ENCODE peak calls at places on chromosomes 12 and 14, in ten cellular contexts. One of them, this sample, is unnamed.

GRCh38 chr12:99824900-99825562 is 159.7 kb downstream of the ANKS1B start:
- DNase-seq in AG10803: no peak
- DNase-seq in Peyer's patch: no peak
- DNase-seq in transverse colon: no peak
- DNase-seq in coronary artery: no peak
- DNase-seq in AG04450: no peak
- DNase-seq in CD8-positive, alpha-beta memory T cell: no peak
- DNase-seq in kidney epithelial cell: no peak
- DNase-seq in effector memory CD4-positive, alpha-beta T cell: no peak
- DNase-seq in right cardiac atrium: no peak
- DNase-seq in this sample: no peak

GRCh38 chr12:18723752-18724151 is 14.1 kb downstream of the PLCZ1 start:
- DNase-seq in right cardiac atrium: no peak
- DNase-seq in transverse colon: no peak
- DNase-seq in effector memory CD4-positive, alpha-beta T cell: no peak
- DNase-seq in AG10803: peak
- DNase-seq in AG04450: peak
- DNase-seq in coronary artery: no peak
- DNase-seq in kidney epithelial cell: peak
- DNase-seq in Peyer's patch: no peak
- DNase-seq in CD8-positive, alpha-beta memory T cell: no peak
- DNase-seq in this sample: no peak

GRCh38 chr14:64303471-64303917 is 9.3 kb upstream of the ESR2 start:
- DNase-seq in coronary artery: no peak
- DNase-seq in AG10803: peak
- DNase-seq in AG04450: no peak
- DNase-seq in transverse colon: no peak
- DNase-seq in right cardiac atrium: no peak
- DNase-seq in effector memory CD4-positive, alpha-beta T cell: no peak
- DNase-seq in CD8-positive, alpha-beta memory T cell: no peak
- DNase-seq in kidney epithelial cell: no peak
- DNase-seq in Peyer's patch: no peak
- DNase-seq in this sample: peak

GRCh38 chr14:76844223-76844622 is 18.0 kb downstream of the LRRC74A start:
- DNase-seq in Peyer's patch: no peak
- DNase-seq in effector memory CD4-positive, alpha-beta T cell: peak
- DNase-seq in AG10803: peak
- DNase-seq in coronary artery: no peak
- DNase-seq in kidney epithelial cell: no peak
- DNase-seq in AG04450: no peak
- DNase-seq in transverse colon: peak
- DNase-seq in right cardiac atrium: peak
- DNase-seq in CD8-positive, alpha-beta memory T cell: peak
- DNase-seq in this sample: peak

GRCh38 chr12:4562034-4562657 is at the start of gene DYRK4:
- DNase-seq in right cardiac atrium: peak
- DNase-seq in kidney epithelial cell: peak
- DNase-seq in effector memory CD4-positive, alpha-beta T cell: no peak
- DNase-seq in CD8-positive, alpha-beta memory T cell: no peak
- DNase-seq in AG10803: peak
- DNase-seq in coronary artery: no peak
- DNase-seq in AG04450: peak
- DNase-seq in transverse colon: peak
- DNase-seq in Peyer's patch: peak
- DNase-seq in this sample: no peak

GRCh38 chr14:91241848-91242247 is 2.7 kb downstream of the GPR68 start:
- DNase-seq in transverse colon: no peak
- DNase-seq in effector memory CD4-positive, alpha-beta T cell: no peak
- DNase-seq in coronary artery: no peak
- DNase-seq in AG10803: no peak
- DNase-seq in AG04450: no peak
- DNase-seq in Peyer's patch: no peak
- DNase-seq in CD8-positive, alpha-beta memory T cell: peak
- DNase-seq in kidney epithelial cell: no peak
- DNase-seq in right cardiac atrium: no peak
- DNase-seq in this sample: no peak

GRCh38 chr12:7079826-7080125 is 12.5 kb downstream of the C1R start:
- DNase-seq in right cardiac atrium: no peak
- DNase-seq in AG10803: peak
- DNase-seq in Peyer's patch: no peak
- DNase-seq in AG04450: peak
- DNase-seq in CD8-positive, alpha-beta memory T cell: no peak
- DNase-seq in coronary artery: no peak
- DNase-seq in kidney epithelial cell: peak
- DNase-seq in transverse colon: no peak
- DNase-seq in effector memory CD4-positive, alpha-beta T cell: no peak
- DNase-seq in this sample: no peak

GRCh38 chr14:58362798-58363412 is 32.8 kb upstream of the TOMM20L start:
- DNase-seq in transverse colon: no peak
- DNase-seq in AG04450: no peak
- DNase-seq in right cardiac atrium: no peak
- DNase-seq in coronary artery: no peak
- DNase-seq in CD8-positive, alpha-beta memory T cell: no peak
- DNase-seq in effector memory CD4-positive, alpha-beta T cell: no peak
- DNase-seq in Peyer's patch: no peak
- DNase-seq in AG10803: peak
- DNase-seq in kidney epithelial cell: peak
- DNase-seq in this sample: peak

DNA sequence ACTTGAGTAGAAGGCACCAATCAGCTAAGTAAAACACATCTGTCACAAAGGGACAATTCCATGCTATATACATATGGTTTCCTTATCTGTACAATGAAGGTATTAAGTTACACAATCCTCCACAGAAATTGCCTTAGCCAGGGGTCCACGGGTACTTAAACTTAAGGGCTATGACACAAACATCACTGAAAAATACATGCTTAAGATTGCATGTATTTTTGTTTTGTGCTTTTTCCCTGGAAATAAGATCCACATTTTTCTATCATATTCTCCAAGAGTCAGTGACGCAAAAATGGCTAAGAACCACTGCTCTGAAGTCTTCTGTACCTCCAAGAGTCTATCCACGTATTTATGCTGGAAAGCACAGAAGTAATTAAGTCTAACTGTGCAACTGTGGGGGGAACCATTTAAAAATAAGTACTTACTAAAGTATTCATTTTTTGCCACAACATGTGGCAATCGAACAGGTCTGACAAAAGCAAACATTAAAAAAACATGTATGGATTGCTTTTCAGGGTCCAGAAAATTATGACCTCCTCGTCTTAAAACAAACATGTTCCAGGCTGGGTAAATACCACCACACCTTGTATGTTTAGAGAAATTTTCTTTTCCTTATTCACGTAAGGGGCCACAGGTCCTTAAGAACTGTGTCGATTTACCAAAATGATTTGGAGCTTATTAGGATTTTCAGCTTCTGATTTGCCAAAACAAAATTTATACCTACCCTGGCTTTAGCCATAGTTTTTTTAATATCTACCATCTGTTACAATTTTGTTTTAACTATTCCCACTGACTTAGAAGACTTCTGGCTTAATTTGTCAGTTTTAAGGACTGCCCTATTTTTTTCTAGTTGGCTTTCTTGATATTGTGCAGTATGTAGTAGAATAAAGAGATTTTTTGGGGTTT is 2.8 kb downstream of the SLC38A2 start:
- DNase-seq in AG10803: no peak
- DNase-seq in AG04450: no peak
- DNase-seq in effector memory CD4-positive, alpha-beta T cell: no peak
- DNase-seq in CD8-positive, alpha-beta memory T cell: no peak
- DNase-seq in kidney epithelial cell: no peak
- DNase-seq in coronary artery: no peak
- DNase-seq in right cardiac atrium: no peak
- DNase-seq in Peyer's patch: no peak
- DNase-seq in transverse colon: no peak
- DNase-seq in this sample: no peak
- H3K4me3 ChIP-seq in AG10803: peak
- H3K4me3 ChIP-seq in AG04450: peak
- H3K4me3 ChIP-seq in effector memory CD4-positive, alpha-beta T cell: peak
- H3K4me3 ChIP-seq in CD8-positive, alpha-beta memory T cell: peak
- H3K4me3 ChIP-seq in kidney epithelial cell: peak
- H3K4me3 ChIP-seq in coronary artery: peak
- H3K4me3 ChIP-seq in right cardiac atrium: peak
- H3K4me3 ChIP-seq in Peyer's patch: peak
- H3K4me3 ChIP-seq in transverse colon: peak
- H3K4me3 ChIP-seq in this sample: peak

GRCh38 chr12:106582264-106582591 is 576 bp upstream of the RFX4 start:
- DNase-seq in Peyer's patch: no peak
- DNase-seq in AG10803: no peak
- DNase-seq in AG04450: no peak
- DNase-seq in CD8-positive, alpha-beta memory T cell: no peak
- DNase-seq in right cardiac atrium: no peak
- DNase-seq in effector memory CD4-positive, alpha-beta T cell: no peak
- DNase-seq in coronary artery: no peak
- DNase-seq in transverse colon: no peak
- DNase-seq in kidney epithelial cell: no peak
- DNase-seq in this sample: no peak

GRCh38 chr12:106584104-106585064 is 1.6 kb downstream of the RFX4 start:
- DNase-seq in right cardiac atrium: no peak
- DNase-seq in CD8-positive, alpha-beta memory T cell: no peak
- DNase-seq in transverse colon: no peak
- DNase-seq in kidney epithelial cell: no peak
- DNase-seq in Peyer's patch: no peak
- DNase-seq in coronary artery: no peak
- DNase-seq in effector memory CD4-positive, alpha-beta T cell: no peak
- DNase-seq in AG10803: no peak
- DNase-seq in AG04450: no peak
- DNase-seq in this sample: no peak

GRCh38 chr12:106583578-106584103 is 837 bp downstream of the RFX4 start:
- DNase-seq in transverse colon: no peak
- DNase-seq in coronary artery: no peak
- DNase-seq in kidney epithelial cell: no peak
- DNase-seq in Peyer's patch: no peak
- DNase-seq in right cardiac atrium: no peak
- DNase-seq in AG10803: peak
- DNase-seq in AG04450: no peak
- DNase-seq in effector memory CD4-positive, alpha-beta T cell: no peak
- DNase-seq in CD8-positive, alpha-beta memory T cell: no peak
- DNase-seq in this sample: no peak

GRCh38 chr12:106581543-106582263 is 1.1 kb upstream of the RFX4 start:
- DNase-seq in Peyer's patch: no peak
- DNase-seq in right cardiac atrium: peak
- DNase-seq in AG10803: no peak
- DNase-seq in CD8-positive, alpha-beta memory T cell: no peak
- DNase-seq in coronary artery: no peak
- DNase-seq in kidney epithelial cell: no peak
- DNase-seq in transverse colon: no peak
- DNase-seq in AG04450: no peak
- DNase-seq in effector memory CD4-positive, alpha-beta T cell: no peak
- DNase-seq in this sample: no peak

DNA sequence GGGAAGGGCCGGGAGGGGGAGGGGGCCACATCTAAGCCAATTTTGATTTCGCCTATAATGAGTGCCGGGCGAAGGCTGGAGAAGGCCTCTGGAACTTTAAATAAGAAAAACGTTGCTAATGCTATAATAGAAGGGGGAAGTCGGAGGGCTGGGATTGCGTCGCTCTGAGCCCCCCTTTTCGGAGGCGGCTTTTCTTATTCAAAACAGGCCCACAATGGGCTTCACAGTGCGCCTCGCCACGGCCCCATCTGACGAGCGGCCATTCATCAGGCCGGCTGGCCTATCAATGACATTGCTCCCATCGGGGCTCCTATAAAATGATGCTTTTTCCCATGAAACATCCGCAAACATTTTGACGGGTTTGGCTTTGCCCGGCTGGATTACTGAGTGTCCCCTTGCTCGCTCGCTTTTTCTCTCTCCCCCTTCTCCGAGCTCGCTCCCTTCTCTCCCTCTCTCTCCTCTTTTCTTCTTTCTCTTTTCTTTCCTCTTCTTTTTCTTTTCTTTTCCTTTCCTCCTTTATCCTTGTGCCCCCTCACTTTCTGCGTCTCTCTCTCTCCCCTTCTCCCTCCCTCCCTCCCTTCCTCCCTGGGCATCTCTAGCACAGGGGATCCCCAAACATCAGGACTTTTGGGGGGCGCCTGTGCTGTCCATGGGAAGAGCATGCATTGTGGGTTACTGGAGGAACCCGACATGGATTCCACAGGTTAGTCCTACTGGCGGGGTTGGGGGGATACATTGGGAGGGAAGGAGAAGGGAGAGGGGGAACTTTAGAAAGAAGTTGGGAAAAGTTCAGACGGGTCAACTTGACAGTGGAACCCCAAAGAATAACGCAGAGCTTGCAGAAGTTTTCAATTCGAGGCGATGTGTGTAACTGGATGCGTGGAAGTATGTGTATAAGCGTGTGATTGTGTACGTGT is at the start of gene RFX4:
- DNase-seq in coronary artery: no peak
- DNase-seq in Peyer's patch: no peak
- DNase-seq in CD8-positive, alpha-beta memory T cell: no peak
- DNase-seq in right cardiac atrium: no peak
- DNase-seq in transverse colon: no peak
- DNase-seq in effector memory CD4-positive, alpha-beta T cell: no peak
- DNase-seq in AG10803: no peak
- DNase-seq in AG04450: no peak
- DNase-seq in kidney epithelial cell: no peak
- DNase-seq in this sample: no peak
- H3K4me3 ChIP-seq in coronary artery: peak
- H3K4me3 ChIP-seq in Peyer's patch: peak
- H3K4me3 ChIP-seq in CD8-positive, alpha-beta memory T cell: no peak
- H3K4me3 ChIP-seq in right cardiac atrium: peak
- H3K4me3 ChIP-seq in transverse colon: no peak
- H3K4me3 ChIP-seq in effector memory CD4-positive, alpha-beta T cell: peak
- H3K4me3 ChIP-seq in AG10803: peak
- H3K4me3 ChIP-seq in AG04450: peak
- H3K4me3 ChIP-seq in kidney epithelial cell: no peak
- H3K4me3 ChIP-seq in this sample: peak

DNA sequence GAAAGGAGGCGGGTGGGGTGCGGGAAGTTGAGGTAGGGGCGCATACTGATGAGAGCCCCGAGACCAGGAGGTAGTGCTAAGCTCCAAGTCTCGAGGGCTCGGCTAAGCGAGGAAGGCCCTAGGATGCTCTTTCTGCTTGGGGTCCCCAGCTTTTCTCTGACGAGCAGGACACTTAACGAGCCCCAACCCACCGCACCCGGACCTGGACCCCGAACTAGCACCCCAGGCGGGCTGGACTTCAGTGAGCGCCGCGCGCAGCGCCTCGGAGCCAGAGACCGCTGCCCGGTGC is 4.7 kb upstream of the C1QL4 start:
- DNase-seq in right cardiac atrium: peak
- DNase-seq in transverse colon: no peak
- DNase-seq in Peyer's patch: no peak
- DNase-seq in CD8-positive, alpha-beta memory T cell: no peak
- DNase-seq in AG04450: no peak
- DNase-seq in coronary artery: no peak
- DNase-seq in effector memory CD4-positive, alpha-beta T cell: no peak
- DNase-seq in kidney epithelial cell: no peak
- DNase-seq in AG10803: no peak
- DNase-seq in this sample: no peak
- H3K4me3 ChIP-seq in right cardiac atrium: peak
- H3K4me3 ChIP-seq in transverse colon: no peak
- H3K4me3 ChIP-seq in Peyer's patch: peak
- H3K4me3 ChIP-seq in CD8-positive, alpha-beta memory T cell: no peak
- H3K4me3 ChIP-seq in AG04450: no peak
- H3K4me3 ChIP-seq in coronary artery: peak
- H3K4me3 ChIP-seq in effector memory CD4-positive, alpha-beta T cell: no peak
- H3K4me3 ChIP-seq in kidney epithelial cell: no peak
- H3K4me3 ChIP-seq in AG10803: no peak
- H3K4me3 ChIP-seq in this sample: no peak

DNA sequence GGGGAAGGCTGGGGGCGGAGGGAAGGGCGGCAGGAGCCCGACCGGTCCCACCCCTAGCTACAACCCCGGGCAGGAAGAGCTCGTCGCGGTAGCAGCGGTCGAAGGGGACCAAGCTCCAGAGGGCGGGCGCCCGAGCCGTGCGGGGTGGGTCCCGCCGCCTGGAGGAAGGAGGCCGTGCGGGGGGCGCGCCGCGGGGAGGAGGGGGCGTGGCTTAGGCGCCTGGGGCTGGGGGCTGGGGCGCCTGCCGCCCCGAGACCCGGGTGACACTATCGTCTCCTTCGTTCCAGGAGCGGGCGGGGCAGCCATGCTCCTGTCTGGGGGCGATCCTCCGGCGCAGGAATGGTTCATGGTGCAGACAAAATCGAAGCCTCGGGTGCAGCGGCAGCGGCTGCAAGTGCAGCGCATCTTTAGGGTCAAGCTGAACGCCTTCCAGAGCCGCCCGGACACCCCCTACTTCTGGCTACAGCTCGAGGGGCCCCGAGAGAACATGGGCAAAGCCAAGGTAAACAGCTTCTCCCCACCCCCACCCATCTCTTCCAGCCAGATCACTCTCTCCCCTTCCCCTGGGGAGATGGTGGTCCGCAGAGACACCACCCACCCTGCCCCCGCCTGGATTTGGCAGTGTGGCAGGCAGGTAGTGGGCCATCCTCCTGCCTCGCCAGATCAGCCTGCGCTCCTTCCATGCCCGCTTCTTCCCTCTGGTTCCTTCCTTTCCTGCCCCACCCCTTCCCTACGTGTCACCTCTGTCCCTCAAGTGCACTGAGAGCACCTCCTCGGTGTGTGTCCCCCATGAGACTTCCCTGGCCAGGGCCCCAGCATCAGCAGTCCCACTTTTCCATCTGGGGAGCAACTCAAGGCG is at the start of gene NYNRIN:
- DNase-seq in coronary artery: no peak
- DNase-seq in AG04450: no peak
- DNase-seq in AG10803: no peak
- DNase-seq in transverse colon: peak
- DNase-seq in CD8-positive, alpha-beta memory T cell: peak
- DNase-seq in right cardiac atrium: peak
- DNase-seq in kidney epithelial cell: no peak
- DNase-seq in effector memory CD4-positive, alpha-beta T cell: peak
- DNase-seq in Peyer's patch: peak
- DNase-seq in this sample: peak
- H3K4me3 ChIP-seq in coronary artery: peak
- H3K4me3 ChIP-seq in AG04450: peak
- H3K4me3 ChIP-seq in AG10803: peak
- H3K4me3 ChIP-seq in transverse colon: peak
- H3K4me3 ChIP-seq in CD8-positive, alpha-beta memory T cell: peak
- H3K4me3 ChIP-seq in right cardiac atrium: peak
- H3K4me3 ChIP-seq in kidney epithelial cell: peak
- H3K4me3 ChIP-seq in effector memory CD4-positive, alpha-beta T cell: peak
- H3K4me3 ChIP-seq in Peyer's patch: peak
- H3K4me3 ChIP-seq in this sample: peak

This sample was measured in naive thymus-derived CD4-positive, alpha-beta T cell.